ENCODE peak calls at places on chromosomes 12 and 14, in four cellular contexts. I, U, J and D are unnamed samples.

GRCh38 chr14:75096959-75097358 is 27.5 kb downstream of the ZC2HC1C start:
- DNase-seq in I (no peak), U (no peak), J (no peak), D (no peak)

GRCh38 chr14:92997343-92998061 is 74.6 kb downstream of the CHGA start:
- DNase-seq in I (no peak), U (no peak), J (no peak), D (no peak)

GRCh38 chr12:19978193-19978592 is 390.1 kb upstream of the PDE3A start:
- DNase-seq in I (no peak), U (no peak), J (no peak), D (peak)

GRCh38 chr14:100138082-100138787 is 21.2 kb downstream of the DEGS2 start:
- DNase-seq in I (no peak), U (no peak), J (no peak), D (no peak)

GRCh38 chr12:1473418-1473817 is 121.0 kb downstream of the FBXL14 start:
- DNase-seq in I (no peak), U (no peak), J (no peak), D (peak)

GRCh38 chr12:38528527-38528926 is 212.0 kb downstream of the ALG10B start:
- DNase-seq in I (no peak), U (no peak), J (no peak), D (no peak)

GRCh38 chr12:75260316-75260715 is 50.7 kb upstream of the KCNC2 start:
- DNase-seq in I (no peak), U (no peak), J (no peak), D (peak)

GRCh38 chr14:77311217-77311616 is 9.5 kb downstream of the POMT2 start:
- DNase-seq in I (no peak), U (no peak), J (no peak), D (no peak)

GRCh38 chr12:1314523-1314922 is 279.9 kb downstream of the FBXL14 start:
- DNase-seq in I (no peak), U (no peak), J (no peak), D (no peak)

GRCh38 chr12:4011597-4011996 is 138.4 kb upstream of the PARP11 start:
- DNase-seq in I (no peak), U (no peak), J (no peak), D (no peak)

GRCh38 chr12:47356129-47356622 is 276.4 kb upstream of the AMIGO2 start:
- DNase-seq in I (no peak), U (no peak), J (no peak), D (no peak)

GRCh38 chr12:116159175-116159574 is 118.3 kb downstream of the MED13L start:
- DNase-seq in I (no peak), U (no peak), J (no peak), D (peak)

GRCh38 chr12:43816168-43816567 is 10.1 kb upstream of the TWF1 start:
- DNase-seq in I (no peak), U (no peak), J (no peak), D (no peak)

GRCh38 chr12:49946086-49946485 is 4.5 kb upstream of the AQP2 start:
- DNase-seq in I (no peak), U (no peak), J (no peak), D (no peak)

GRCh38 chr14:97390031-97390729 is 593.0 kb downstream of the VRK1 start:
- DNase-seq in I (no peak), U (no peak), J (no peak), D (no peak)

GRCh38 chr14:56170877-56171422 is 52.7 kb downstream of the PELI2 start:
- DNase-seq in I (no peak), U (no peak), J (no peak), D (no peak)

GRCh38 chr14:61526405-61527312 is 168.7 kb upstream of the HIF1A start:
- DNase-seq in I (no peak), U (no peak), J (peak), D (no peak)

GRCh38 chr14:77965919-77966435 is 166.1 kb downstream of the ADCK1 start:
- DNase-seq in I (no peak), U (no peak), J (peak), D (peak)

GRCh38 chr12:40224439-40225291 is at the start of gene LRRK2:
- DNase-seq in I (peak), U (peak), J (no peak), D (peak)